ENCODE peak calls at places on chromosomes 3 and 15, in nine cellular contexts. N is GM04504, F is NCI-H2081, C is H7, O is fibroblast of the conjunctiva, D is bronchial epithelial cell, Y is T-helper 1 cell, Z is thyroid gland, J is activated T-cell treated with anti-CD3 and anti-CD28 coated beads for 4 hours. X is an unnamed sample.

GRCh38 chr15:72365844-72366243 is 10.0 kb downstream of the HEXA start:
- DNase-seq in D (no peak), J (no peak), N (no peak), Y (peak), C (no peak), O (no peak), F (no peak), Z (no peak), X (no peak)

GRCh38 chr3:124363451-124363850 is 366.8 kb upstream of the UMPS start:
- DNase-seq in O (no peak), D (peak), F (peak), N (peak), Y (no peak), Z (no peak), C (no peak), J (no peak), X (no peak)

GRCh38 chr3:14295037-14295436 is 107.4 kb upstream of the SLC6A6 start:
- DNase-seq in C (no peak), J (no peak), Y (no peak), O (no peak), D (no peak), N (no peak), F (no peak), Z (no peak), X (no peak)

GRCh38 chr3:141246958-141247301 is 15.3 kb downstream of the PXYLP1 start:
- DNase-seq in O (no peak), J (no peak), Y (no peak), Z (no peak), D (no peak), F (no peak), C (no peak), N (no peak), X (no peak)

GRCh38 chr3:43879166-43879565 is 188.4 kb downstream of the ABHD5 start:
- DNase-seq in C (peak), Y (no peak), D (peak), N (no peak), F (peak), Z (peak), O (no peak), J (no peak), X (peak)

GRCh38 chr3:63993653-63994079 is 29.6 kb downstream of the PSMD6 start:
- DNase-seq in Y (peak), J (peak), Z (peak), N (peak), F (peak), O (peak), C (peak), D (peak), X (peak)

GRCh38 chr3:56453027-56453426 is 15.2 kb downstream of the ERC2 start:
- DNase-seq in F (no peak), J (no peak), O (no peak), Z (no peak), C (no peak), D (peak), Y (no peak), N (no peak), X (no peak)

GRCh38 chr15:78715930-78716329 is 74.9 kb upstream of the CHRNB4 start:
- DNase-seq in D (peak), F (no peak), N (no peak), J (no peak), Y (no peak), O (no peak), Z (no peak), C (no peak), X (no peak)

GRCh38 chr3:17013050-17013449 is 128.3 kb downstream of the PLCL2 start:
- DNase-seq in F (no peak), O (no peak), N (no peak), J (no peak), Z (no peak), Y (no peak), C (no peak), D (no peak), X (peak)

GRCh38 chr15:60255390-60255789 is 142.4 kb downstream of the ANXA2 start:
- DNase-seq in O (no peak), D (peak), Y (peak), N (no peak), C (no peak), F (no peak), J (no peak), Z (no peak), X (no peak)

GRCh38 chr3:145776782-145777408 is 384.1 kb downstream of the PLOD2 start:
- DNase-seq in O (peak), C (peak), N (peak), F (peak), Y (peak), Z (no peak), J (no peak), D (peak), X (peak)

GRCh38 chr15:31869640-31870335 is 160.5 kb upstream of the CHRNA7 start:
- DNase-seq in N (no peak), Y (no peak), O (no peak), C (peak), D (no peak), F (peak), J (no peak), Z (peak), X (peak)

GRCh38 chr15:79942656-79943481 is 28.1 kb downstream of the BCL2A1 start:
- DNase-seq in Z (no peak), J (no peak), D (peak), O (no peak), C (no peak), Y (no peak), N (no peak), F (no peak), X (no peak)

GRCh38 chr15:92074161-92074560 is 220.7 kb downstream of the SLCO3A1 start:
- DNase-seq in Y (no peak), D (peak), J (no peak), N (no peak), C (no peak), F (no peak), O (no peak), Z (no peak), X (no peak)

GRCh38 chr3:111917300-111917699 is 58.2 kb downstream of the PHLDB2 start:
- DNase-seq in F (no peak), Y (no peak), O (no peak), J (no peak), D (peak), C (peak), N (no peak), Z (no peak), X (no peak)

GRCh38 chr3:134054231-134054630 is 24.5 kb upstream of the SLCO2A1 start:
- DNase-seq in F (no peak), C (no peak), Z (peak), O (no peak), J (no peak), D (no peak), N (no peak), Y (no peak), X (no peak)

GRCh38 chr15:67720556-67721175 is 104.6 kb upstream of the SKOR1 start:
- DNase-seq in N (no peak), Z (no peak), C (no peak), Y (no peak), J (no peak), F (peak), D (no peak), O (no peak), X (no peak)

GRCh38 chr3:58341376-58341775 is 8.7 kb downstream of the PXK start:
- DNase-seq in F (no peak), Y (no peak), D (no peak), O (no peak), N (no peak), J (no peak), C (no peak), Z (no peak), X (no peak)

GRCh38 chr3:171328419-171329082 is 131.7 kb downstream of the TNIK start:
- DNase-seq in O (no peak), Y (peak), J (peak), F (peak), Z (peak), N (no peak), D (peak), C (no peak), X (no peak)

GRCh38 chr15:52006702-52007340 is 12.2 kb upstream of the MAPK6 start:
- DNase-seq in J (no peak), C (no peak), F (no peak), Y (no peak), N (no peak), O (no peak), D (no peak), Z (peak), X (no peak)

GRCh38 chr3:161586836-161587235 is 90.2 kb downstream of the OTOL1 start:
- DNase-seq in F (no peak), D (no peak), O (no peak), C (no peak), Z (no peak), J (no peak), N (no peak), Y (no peak), X (no peak)

GRCh38 chr15:70048196-70048565 is 49.5 kb downstream of the TLE3 start:
- DNase-seq in Z (peak), Y (no peak), D (no peak), N (no peak), F (no peak), O (no peak), J (no peak), C (peak), X (no peak)

GRCh38 chr3:120678331-120678845 is 3.7 kb downstream of the HGD start:
- DNase-seq in F (no peak), C (peak), Z (peak), J (no peak), D (peak), Y (peak), N (peak), O (peak), X (peak)

GRCh38 chr15:93057618-93058017 is 31.4 kb downstream of the RGMA start:
- DNase-seq in Y (no peak), C (no peak), N (no peak), D (no peak), F (no peak), Z (no peak), J (no peak), O (no peak), X (no peak)

GRCh38 chr15:47961401-47962090 is 159.2 kb upstream of the SLC24A5 start:
- DNase-seq in O (no peak), J (no peak), D (no peak), Y (peak), F (peak), Z (no peak), C (no peak), N (no peak), X (no peak)

GRCh38 chr3:19148768-19149091 is 420 bp downstream of the KCNH8 start:
- DNase-seq in C (no peak), Y (no peak), F (no peak), Z (no peak), D (no peak), N (no peak), O (no peak), J (no peak), X (no peak)

GRCh38 chr3:140078940-140079339 is 144.0 kb downstream of the CLSTN2 start:
- DNase-seq in J (no peak), D (no peak), Y (no peak), Z (no peak), N (no peak), O (no peak), C (no peak), F (no peak), X (no peak)

GRCh38 chr3:96467639-96468038 is 346.8 kb upstream of the EPHA6 start:
- DNase-seq in Y (no peak), C (no peak), Z (no peak), F (no peak), D (no peak), J (no peak), N (no peak), O (no peak), X (no peak)

GRCh38 chr3:190183121-190183520 is 62.4 kb upstream of the P3H2 start:
- DNase-seq in C (peak), D (peak), Y (no peak), J (no peak), N (peak), F (peak), O (peak), Z (no peak), X (no peak)

GRCh38 chr3:180250172-180250571 is 213.4 kb upstream of the PEX5L start:
- DNase-seq in C (no peak), D (peak), O (peak), N (no peak), J (no peak), Y (no peak), Z (no peak), F (peak), X (no peak)

GRCh38 chr3:58356054-58356453 is 23.4 kb downstream of the PXK start:
- DNase-seq in Z (peak), Y (no peak), O (no peak), D (peak), C (no peak), F (no peak), J (no peak), N (no peak), X (no peak)

GRCh38 chr3:33131328-33132018 is 17.7 kb downstream of the CRTAP start:
- DNase-seq in N (no peak), O (peak), J (peak), D (peak), Y (peak), C (peak), Z (peak), F (peak), X (peak)

X was measured in HAP-1.